ENCODE peak calls at places on chromosomes 3 and 15, in six cellular contexts. V is esophagus muscularis mucosa, A is A549, Q is fibroblast of lung, W is neural progenitor cell, Z is dorsolateral prefrontal cortex. X is an unnamed sample.

GRCh38 chr3:169660709-169661566 is 2.6 kb downstream of the MECOM start:
- DNase-seq in V (no peak), A (no peak), Q (peak), W (peak), Z (no peak), X (no peak)

GRCh38 chr15:79067969-79068368 is 22.6 kb downstream of the RASGRF1 start:
- DNase-seq in V (no peak), A (no peak), Q (no peak), W (no peak), Z (no peak), X (no peak)

GRCh38 chr15:59532770-59533379 is 78.7 kb upstream of the GCNT3 start:
- DNase-seq in V (no peak), A (peak), Q (peak), W (peak), Z (no peak), X (peak)

GRCh38 chr3:195453236-195453635 is 10.4 kb upstream of the ACAP2 start:
- DNase-seq in V (no peak), A (no peak), Q (no peak), W (no peak), Z (no peak), X (no peak)

GRCh38 chr15:50774450-50774849 is 8.9 kb upstream of the SPPL2A start:
- DNase-seq in V (no peak), A (peak), Q (no peak), W (no peak), Z (no peak), X (peak)

GRCh38 chr3:42516443-42516842 is 14.0 kb downstream of the VIPR1 start:
- DNase-seq in V (no peak), A (no peak), Q (no peak), W (no peak), Z (no peak), X (no peak)

GRCh38 chr15:78170848-78171773 is 21.9 kb downstream of the IDH3A start:
- DNase-seq in V (no peak), A (no peak), Q (no peak), W (no peak), Z (no peak), X (no peak)

GRCh38 chr3:25906132-25906906 is 116.4 kb downstream of the OXSM start:
- DNase-seq in V (no peak), A (no peak), Q (no peak), W (no peak), Z (no peak), X (no peak)

GRCh38 chr3:122085666-122086065 is 30.5 kb downstream of the CD86 start:
- DNase-seq in V (no peak), A (no peak), Q (no peak), W (no peak), Z (no peak), X (no peak)

GRCh38 chr15:101362986-101363566 is 68.0 kb upstream of the SNRPA1 start:
- DNase-seq in V (no peak), A (no peak), Q (no peak), W (no peak), Z (no peak), X (no peak)

GRCh38 chr15:77031376-77032050 is 36.6 kb downstream of the PSTPIP1 start:
- DNase-seq in V (no peak), A (no peak), Q (no peak), W (no peak), Z (peak), X (no peak)

GRCh38 chr15:28969511-28970085 is 83.8 kb downstream of the APBA2 start:
- DNase-seq in V (peak), A (no peak), Q (no peak), W (no peak), Z (peak), X (no peak)

DNA sequence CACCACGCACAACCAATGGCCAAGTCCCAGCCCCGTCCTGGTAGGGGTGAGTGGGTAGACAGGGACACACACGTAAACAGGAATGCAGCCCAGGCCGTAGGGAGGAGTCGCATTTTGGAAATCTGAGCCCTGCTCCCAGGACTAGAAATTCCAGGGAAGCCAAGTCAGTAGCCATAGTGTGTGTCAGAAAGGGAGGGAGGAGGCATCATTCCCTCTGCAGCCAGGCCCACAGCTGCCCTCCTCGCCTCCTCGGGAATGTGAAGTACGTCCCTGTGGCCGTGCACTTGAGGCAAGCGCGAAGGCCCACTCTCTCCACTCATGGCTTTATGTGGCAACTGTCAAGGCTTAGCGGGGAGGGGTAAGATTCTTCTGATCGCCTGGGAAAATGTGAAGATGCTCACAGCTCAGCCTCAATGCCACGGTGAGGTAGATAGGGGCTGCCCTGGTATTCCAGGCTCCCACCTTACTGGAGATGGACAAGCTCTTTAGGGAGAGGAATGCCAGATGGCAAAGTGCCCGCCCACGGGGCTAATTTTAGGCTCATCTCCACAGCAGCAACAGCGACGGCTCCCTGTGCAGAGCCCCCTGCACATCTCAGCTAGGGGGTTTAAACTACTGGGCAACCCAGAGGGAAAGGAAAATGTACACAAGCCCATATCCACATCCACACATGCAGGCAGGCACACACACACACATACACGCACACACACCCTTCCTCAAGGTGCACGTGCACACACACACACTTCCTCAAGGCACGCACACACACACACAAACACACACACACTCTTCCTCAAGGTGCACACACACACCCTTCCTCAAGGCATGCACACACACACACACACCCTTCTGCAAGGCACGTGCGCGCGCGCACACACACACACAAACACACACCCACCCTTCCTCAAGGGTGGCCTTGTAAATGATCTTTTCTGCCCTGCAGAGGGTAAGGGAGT is 65.5 kb downstream of the ADCY5 start:
- DNase-seq in V (no peak), A (no peak), Q (peak), W (peak), Z (no peak), X (no peak)
- H3K4me3 ChIP-seq in V (peak), A (no peak), Q (no peak), W (no peak), Z (no peak), X (no peak)

DNA sequence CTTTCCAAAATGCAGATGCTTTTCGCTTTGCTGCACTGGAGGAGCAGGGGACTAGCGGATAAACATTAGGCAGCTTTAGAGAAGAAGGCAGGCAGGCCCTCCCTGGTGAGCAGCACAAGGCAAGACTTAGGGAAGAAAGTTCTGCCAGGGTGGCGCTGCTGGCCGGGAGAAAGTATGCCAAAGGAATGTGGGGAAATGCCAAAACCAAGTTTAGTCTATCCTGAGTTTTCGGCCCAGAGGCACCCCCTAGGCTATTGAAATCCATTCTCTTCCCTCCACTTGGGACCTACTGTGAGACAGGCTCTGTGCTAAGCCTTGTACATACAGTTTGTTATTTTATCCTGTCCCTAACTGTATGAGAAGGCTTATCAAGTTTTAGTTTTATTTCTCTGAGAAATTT is 9.2 kb downstream of the SHC4 start:
- DNase-seq in V (peak), A (no peak), Q (peak), W (peak), Z (no peak), X (no peak)
- TF ChIP-seq CTCF in V (no peak), A (no peak), Q (no peak), W (no peak), Z (no peak), X (no peak)

DNA sequence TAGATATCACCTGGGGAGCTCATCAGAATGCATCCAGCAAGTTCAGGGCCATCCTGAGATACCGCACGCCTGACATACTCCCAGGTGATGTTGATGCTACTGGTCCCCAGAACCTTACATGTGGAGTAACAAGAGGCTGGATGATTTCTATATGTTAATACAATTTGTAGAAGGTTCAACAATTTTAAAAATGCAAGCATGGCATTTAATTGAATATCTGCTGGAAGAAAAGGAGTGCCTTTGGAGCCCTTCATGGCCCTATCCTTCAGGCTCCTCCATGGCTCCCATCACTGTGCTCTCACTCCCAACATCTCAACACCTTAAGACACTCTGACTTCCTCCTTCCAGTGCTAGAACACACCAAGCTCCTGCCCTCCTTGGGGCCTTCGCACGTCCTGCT is 36.6 kb downstream of the LMCD1 start:
- DNase-seq in V (no peak), A (no peak), Q (no peak), W (no peak), Z (no peak), X (no peak)
- H3K4me3 ChIP-seq in V (no peak), A (no peak), Q (no peak), W (no peak), Z (no peak), X (no peak)

GRCh38 chr3:140552403-140552802 is 125.5 kb upstream of the TRIM42 start:
- DNase-seq in V (no peak), A (no peak), Q (no peak), W (peak), Z (no peak), X (peak)
- TF ChIP-seq CTCF in V (no peak), A (no peak), Q (no peak), W (peak), Z (no peak), X (peak)

GRCh38 chr3:185549111-185549510 is 3.3 kb downstream of the LIPH start:
- DNase-seq in V (no peak), A (peak), Q (peak), W (no peak), Z (peak), X (peak)

GRCh38 chr3:185549651-185550111 is 2.7 kb downstream of the LIPH start:
- DNase-seq in V (no peak), A (peak), Q (no peak), W (no peak), Z (no peak), X (no peak)

GRCh38 chr3:185555101-185555501 is 2.7 kb upstream of the LIPH start:
- DNase-seq in V (no peak), A (no peak), Q (no peak), W (no peak), Z (no peak), X (no peak)

GRCh38 chr3:185555948-185556347 is 3.6 kb upstream of the LIPH start:
- DNase-seq in V (no peak), A (no peak), Q (no peak), W (no peak), Z (no peak), X (no peak)

DNA sequence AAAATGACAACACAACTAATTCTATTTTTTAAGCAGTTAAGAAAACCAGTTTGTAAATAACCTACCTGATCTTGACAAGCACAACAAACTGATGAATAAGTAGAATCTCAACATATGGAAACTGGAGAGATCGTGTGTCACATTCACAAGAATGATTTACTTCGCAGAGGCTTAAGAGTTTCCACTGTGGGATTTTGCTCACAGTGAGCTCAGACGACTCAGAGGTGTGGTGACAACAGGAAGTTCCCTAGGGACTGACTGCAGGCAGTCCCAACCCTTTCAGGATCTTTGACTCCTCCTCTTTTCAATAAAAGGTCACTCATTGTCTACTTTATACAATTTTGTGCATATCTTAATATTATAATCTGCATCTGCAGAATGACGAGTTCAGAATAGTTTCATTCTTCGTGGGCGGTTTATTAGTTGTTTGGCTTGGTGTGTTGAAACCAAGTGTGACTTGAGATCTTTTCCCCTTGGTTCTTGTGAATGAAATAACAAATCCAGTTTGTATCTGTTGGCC is at the start of gene LIPH:
- DNase-seq in V (no peak), A (peak), Q (no peak), W (no peak), Z (no peak), X (peak)
- H3K4me3 ChIP-seq in V (no peak), A (peak), Q (no peak), W (no peak), Z (no peak), X (no peak)

DNA sequence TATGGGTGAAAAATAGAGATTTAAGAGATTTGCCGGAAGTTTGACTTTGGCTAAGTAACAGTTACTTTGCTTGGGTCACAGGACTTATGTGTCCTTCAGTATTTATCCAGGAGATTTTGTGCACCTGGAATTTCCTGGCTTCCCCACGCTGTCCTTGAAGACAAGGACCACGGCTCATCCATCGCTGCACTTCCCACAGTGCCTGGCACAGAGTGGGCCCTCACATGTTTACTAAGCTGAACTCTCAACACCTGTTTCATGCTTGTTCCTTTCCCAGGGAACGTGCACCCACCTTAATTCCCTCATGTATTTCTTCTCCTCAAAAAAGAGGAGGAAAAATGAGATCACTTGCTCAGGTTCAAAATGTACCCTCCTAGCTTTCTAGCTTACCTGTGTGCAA is 32.0 kb downstream of the CA12 start:
- DNase-seq in V (no peak), A (no peak), Q (no peak), W (no peak), Z (no peak), X (no peak)
- TF ChIP-seq CTCF in V (no peak), A (no peak), Q (no peak), W (no peak), Z (no peak), X (no peak)

GRCh38 chr3:77042892-77043291 is 3.0 kb downstream of the ROBO2 start:
- DNase-seq in V (no peak), A (no peak), Q (peak), W (peak), Z (peak), X (no peak)
- H3K4me3 ChIP-seq in V (no peak), A (no peak), Q (no peak), W (no peak), Z (peak), X (no peak)

GRCh38 chr15:70664494-70664893 is 98.9 kb downstream of the UACA start:
- DNase-seq in V (no peak), A (no peak), Q (no peak), W (no peak), Z (no peak), X (no peak)
- TF ChIP-seq CTCF in V (no peak), A (no peak), Q (no peak), W (no peak), Z (no peak), X (no peak)

X was measured in fibroblast of mammary gland.